ENCODE peak calls at places on chromosomes 4 and X, in six cellular contexts. G, Z, U, E, T and Q are unnamed samples.

GRCh38 chr4:38400946-38401345 is 263.1 kb upstream of the KLF3 start:
- DNase-seq in G (no peak), Z (no peak), U (no peak), E (no peak), T (no peak), Q (no peak)

GRCh38 chr4:147060171-147060931 is 114.7 kb upstream of the TTC29 start:
- DNase-seq in G (no peak), Z (no peak), U (no peak), E (peak; percentile 53), T (peak; percentile 92), Q (no peak)

GRCh38 chrX:154592505-154592904 is 7.6 kb downstream of the CTAG1A start:
- DNase-seq in G (no peak), Z (no peak), U (no peak), E (no peak), T (no peak), Q (no peak)

GRCh38 chrX:38672646-38673045 is 111.3 kb downstream of the TSPAN7 start:
- DNase-seq in G (no peak), Z (no peak), U (no peak), E (no peak), T (no peak), Q (no peak)

GRCh38 chr4:141079393-141079930 is 53.8 kb downstream of the RNF150 start:
- DNase-seq in G (no peak), Z (no peak), U (no peak), E (no peak), T (no peak), Q (no peak)

GRCh38 chr4:145722561-145722960 is 42.6 kb downstream of the C4orf51 start:
- DNase-seq in G (no peak), Z (no peak), U (no peak), E (no peak), T (no peak), Q (no peak)

GRCh38 chr4:160319221-160319867 is 1216.5 kb downstream of the RAPGEF2 start:
- DNase-seq in G (no peak), Z (no peak), U (no peak), E (no peak), T (peak; percentile 85), Q (no peak)

GRCh38 chr4:186727977-186728519 is 4.4 kb upstream of the FAT1 start:
- DNase-seq in G (no peak), Z (no peak), U (no peak), E (peak; percentile 21), T (peak; percentile 53), Q (peak; percentile 29)

GRCh38 chr4:173498023-173498422 is 32.0 kb downstream of the HAND2 start:
- DNase-seq in G (no peak), Z (no peak), U (no peak), E (no peak), T (no peak), Q (no peak)

GRCh38 chr4:102404551-102404969 is 59.3 kb upstream of the SLC39A8 start:
- DNase-seq in G (no peak), Z (no peak), U (no peak), E (no peak), T (no peak), Q (peak; percentile 49)

GRCh38 chrX:67779099-67779498 is 235.3 kb downstream of the AR start:
- DNase-seq in G (no peak), Z (no peak), U (no peak), E (no peak), T (no peak), Q (no peak)

GRCh38 chr4:173821031-173821430 is 291.0 kb upstream of the HAND2 start:
- DNase-seq in G (no peak), Z (no peak), U (no peak), E (no peak), T (peak; percentile 40), Q (no peak)

GRCh38 chr4:186881521-186882220 is 158.0 kb upstream of the FAT1 start:
- DNase-seq in G (no peak), Z (no peak), U (no peak), E (peak; percentile 77), T (peak; percentile 85), Q (no peak)

GRCh38 chr4:139153411-139154133 is 23.4 kb downstream of the ELF2 start:
- DNase-seq in G (no peak), Z (no peak), U (no peak), E (no peak), T (no peak), Q (no peak)

GRCh38 chrX:114049063-114049462 is 534.8 kb upstream of the HTR2C start:
- DNase-seq in G (no peak), Z (no peak), U (no peak), E (no peak), T (no peak), Q (no peak)

GRCh38 chrX:81202413-81202794 is 502 bp downstream of the SH3BGRL start:
- DNase-seq in G (no peak), Z (no peak), U (no peak), E (no peak), T (peak; percentile 45), Q (no peak)

GRCh38 chr4:19776929-19777328 is 474.8 kb upstream of the SLIT2 start:
- DNase-seq in G (no peak), Z (no peak), U (no peak), E (no peak), T (peak; percentile 43), Q (no peak)

GRCh38 chr4:43918377-43918776 is 530.2 kb downstream of the KCTD8 start:
- DNase-seq in G (no peak), Z (no peak), U (no peak), E (no peak), T (no peak), Q (no peak)

GRCh38 chr4:69707807-69708206 is 52.6 kb downstream of the SULT1B1 start:
- DNase-seq in G (no peak), Z (no peak), U (no peak), E (no peak), T (no peak), Q (no peak)

GRCh38 chr4:146134761-146135160 is 40.8 kb upstream of the LSM6 start:
- DNase-seq in G (no peak), Z (no peak), U (no peak), E (no peak), T (peak; percentile 56), Q (no peak)